ENCODE peak calls at places on chromosome 14, in four cellular contexts. K, N, Y and V are unnamed samples.

GRCh38 chr14:34103176-34103575 is 152.3 kb upstream of the EGLN3 start:
- DNase-seq in K (no peak), N (no peak), Y (no peak), V (peak; percentile 85)

GRCh38 chr14:81710232-81710845 is 176.7 kb upstream of the SEL1L start:
- DNase-seq in K (no peak), N (no peak), Y (peak; percentile 1), V (peak; percentile 65)

GRCh38 chr14:105888784-105889665 is 362.6 kb downstream of the TMEM121 start:
- DNase-seq in K (no peak), N (no peak), Y (no peak), V (no peak)

GRCh38 chr14:92461891-92462290 is 51.7 kb upstream of the RIN3 start:
- DNase-seq in K (no peak), N (no peak), Y (no peak), V (no peak)

GRCh38 chr14:30840086-30840779 is 34.1 kb upstream of the COCH start:
- DNase-seq in K (no peak), N (no peak), Y (no peak), V (no peak)

GRCh38 chr14:22252591-22253178 is 336.3 kb downstream of the DAD1 start:
- DNase-seq in K (no peak), N (no peak), Y (peak; percentile 14), V (no peak)

GRCh38 chr14:50763386-50764007 is 67.5 kb downstream of the NIN start:
- DNase-seq in K (no peak), N (no peak), Y (peak; percentile 74), V (no peak)

GRCh38 chr14:36625014-36625413 is 36.6 kb upstream of the PAX9 start:
- DNase-seq in K (no peak), N (no peak), Y (no peak), V (no peak)

GRCh38 chr14:92577321-92577742 is 63.8 kb downstream of the RIN3 start:
- DNase-seq in K (no peak), N (no peak), Y (no peak), V (no peak)

GRCh38 chr14:67820428-67820881 is 876 bp downstream of the RAD51B start:
- DNase-seq in K (no peak), N (peak; percentile 29), Y (peak; percentile 31), V (peak; percentile 83)

GRCh38 chr14:29709490-29709889 is 218.2 kb downstream of the PRKD1 start:
- DNase-seq in K (no peak), N (no peak), Y (peak; percentile 46), V (peak; percentile 52)

GRCh38 chr14:102235275-102235897 is 69.6 kb downstream of the MOK start:
- DNase-seq in K (peak; percentile 53), N (peak; percentile 85), Y (peak; percentile 89), V (peak; percentile 89)

GRCh38 chr14:96098309-96098998 is 59.3 kb downstream of the C14orf132 start:
- DNase-seq in K (peak; percentile 58), N (peak; percentile 88), Y (peak; percentile 71), V (peak; percentile 88)

GRCh38 chr14:67357583-67358354 is 1.8 kb downstream of the ATP6V1D start:
- DNase-seq in K (no peak), N (no peak), Y (peak; percentile 30), V (peak; percentile 18)

GRCh38 chr14:44586910-44587309 is 79.8 kb upstream of the FSCB start:
- DNase-seq in K (no peak), N (no peak), Y (no peak), V (no peak)

GRCh38 chr14:62206456-62206855 is 444.2 kb downstream of the SNAPC1 start:
- DNase-seq in K (no peak), N (no peak), Y (peak; percentile 54), V (no peak)

GRCh38 chr14:77991128-77991772 is 178.9 kb upstream of the NRXN3 start:
- DNase-seq in K (no peak), N (no peak), Y (no peak), V (peak; percentile 51)

GRCh38 chr14:103504991-103505565 is 17.6 kb downstream of the CKB start:
- DNase-seq in K (no peak), N (peak; percentile 39), Y (no peak), V (peak; percentile 51)

GRCh38 chr14:61435563-61436337 is 114.4 kb downstream of the PRKCH start:
- DNase-seq in K (no peak), N (no peak), Y (no peak), V (no peak)

GRCh38 chr14:92917956-92918355 is 5.0 kb upstream of the CHGA start:
- DNase-seq in K (no peak), N (no peak), Y (no peak), V (no peak)

GRCh38 chr14:36163451-36163850 is 13.1 kb downstream of the PTCSC3 start:
- DNase-seq in K (no peak), N (no peak), Y (no peak), V (no peak)

GRCh38 chr14:59189281-59189821 is 884 bp downstream of the DAAM1 start:
- DNase-seq in K (no peak), N (peak; percentile 28), Y (peak; percentile 18), V (peak; percentile 79)

GRCh38 chr14:77133718-77134338 is 7.8 kb downstream of the ZDHHC22 start:
- DNase-seq in K (peak; percentile 80), N (peak; percentile 92), Y (peak; percentile 61), V (peak; percentile 84)

GRCh38 chr14:33567003-33567735 is 383.7 kb downstream of the EGLN3 start:
- DNase-seq in K (no peak), N (no peak), Y (no peak), V (no peak)

GRCh38 chr14:103949386-103949785 is 7.1 kb upstream of the RD3L start:
- DNase-seq in K (no peak), N (no peak), Y (no peak), V (no peak)

GRCh38 chr14:31326111-31326510 is 94.2 kb downstream of the HEATR5A start:
- DNase-seq in K (no peak), N (no peak), Y (peak; percentile 39), V (peak; percentile 4)

GRCh38 chr14:68911594-68912227 is 67.4 kb downstream of the ACTN1 start:
- DNase-seq in K (peak; percentile 59), N (peak; percentile 81), Y (peak; percentile 75), V (peak; percentile 89)

GRCh38 chr14:68910540-68910939 is 68.6 kb downstream of the ACTN1 start:
- DNase-seq in K (no peak), N (no peak), Y (peak; percentile 41), V (no peak)

GRCh38 chr14:68908860-68909259 is 70.2 kb downstream of the ACTN1 start:
- DNase-seq in K (no peak), N (no peak), Y (no peak), V (no peak)

GRCh38 chr14:68916358-68916757 is 62.7 kb downstream of the ACTN1 start:
- DNase-seq in K (no peak), N (no peak), Y (no peak), V (no peak)

DNA sequence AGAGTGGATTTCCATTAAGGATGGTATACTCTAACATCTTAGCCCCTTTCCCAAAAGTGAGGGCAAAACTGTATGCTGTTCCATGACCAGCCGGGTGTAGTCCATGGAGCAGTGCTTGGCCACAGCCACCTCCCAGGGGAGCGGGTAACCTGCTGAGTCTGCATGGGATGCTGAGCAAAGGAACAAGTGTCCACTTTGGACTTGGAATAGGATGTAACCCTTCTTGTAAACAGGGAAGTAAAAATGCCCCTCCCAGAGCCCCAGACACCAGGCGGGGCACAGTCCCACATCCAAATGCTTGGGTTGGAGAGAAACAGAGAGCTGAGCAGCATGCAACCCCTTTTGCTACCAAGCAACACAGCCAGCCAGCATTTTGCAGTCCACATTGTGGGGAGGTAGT is 65.6 kb downstream of the ACTN1 start:
- DNase-seq in K (no peak), N (no peak), Y (no peak), V (no peak)
- H3K56ac ChIP-seq in K (no peak overlapping the region), N (no peak overlapping the region), Y (no peak overlapping the region), V (no peak overlapping the region)

GRCh38 chr14:71536927-71537772 is 395.1 kb upstream of the RGS6 start:
- DNase-seq in K (no peak), N (no peak), Y (no peak), V (peak; percentile 58)
- H3K27ac ChIP-seq in K (no peak overlapping the region), N (no peak overlapping the region), Y (no peak overlapping the region), V (no peak overlapping the region)

GRCh38 chr14:97250925-97251324 is 453.7 kb downstream of the VRK1 start:
- DNase-seq in K (no peak), N (no peak), Y (no peak), V (no peak)
- H3K56ac ChIP-seq in K (no peak overlapping the region), N (no peak overlapping the region), Y (no peak overlapping the region), V (no peak overlapping the region)

GRCh38 chr14:75648066-75648838 is 12.4 kb downstream of the ERG28 start:
- DNase-seq in K (no peak), N (no peak), Y (peak; percentile 99), V (peak; percentile 71)

GRCh38 chr14:75649337-75649736 is 11.3 kb downstream of the ERG28 start:
- DNase-seq in K (no peak), N (no peak), Y (no peak), V (no peak)

GRCh38 chr14:75645051-75645450 is 15.6 kb downstream of the ERG28 start:
- DNase-seq in K (no peak), N (no peak), Y (no peak), V (no peak)

GRCh38 chr14:75647650-75648049 is 13.0 kb downstream of the ERG28 start:
- DNase-seq in K (no peak), N (no peak), Y (peak; percentile 26), V (no peak)

GRCh38 chr14:75646762-75647161 is 13.9 kb downstream of the ERG28 start:
- DNase-seq in K (no peak), N (no peak), Y (no peak), V (no peak)
- H3K27ac ChIP-seq in K (no peak overlapping the region), N (no peak overlapping the region), Y (peak overlapping the region; percentile 56), V (peak overlapping the region; percentile 52)

GRCh38 chr14:90555126-90556049 is 158.6 kb downstream of the CALM1 start:
- DNase-seq in K (no peak), N (no peak), Y (no peak), V (no peak)
- H3K56ac ChIP-seq in K (no peak overlapping the region), N (no peak overlapping the region), Y (no peak overlapping the region), V (no peak overlapping the region)